ENCODE peak calls at places on chromosomes 13 and 19, in four cellular contexts. K, R, D and O are unnamed samples.

GRCh38 chr19:4197625-4198466 is 15.4 kb downstream of the ANKRD24 start:
- DNase-seq in D (no peak), R (no peak), K (no peak), O (no peak)

GRCh38 chr19:9159891-9160290 is 18.9 kb upstream of the OR7D2 start:
- DNase-seq in K (no peak), R (no peak), D (no peak), O (no peak)

GRCh38 chr13:19685445-19685844 is 52.0 kb downstream of the MPHOSPH8 start:
- DNase-seq in R (no peak), D (no peak), K (no peak), O (no peak)

GRCh38 chr13:43573787-43574562 is 212.8 kb downstream of the ENOX1 start:
- DNase-seq in K (no peak), D (no peak), R (no peak), O (no peak)

GRCh38 chr19:1156305-1156801 is 17.7 kb downstream of the SBNO2 start:
- DNase-seq in D (no peak), K (no peak), R (no peak), O (no peak)

GRCh38 chr19:38263696-38264485 is 482 bp upstream of the SPINT2 start:
- DNase-seq in K (no peak), D (peak; percentile 42), R (peak; percentile 65), O (no peak)

GRCh38 chr13:73000027-73000674 is 58.7 kb upstream of the KLF5 start:
- DNase-seq in D (no peak), K (peak; percentile 5), R (no peak), O (peak; percentile 5)

GRCh38 chr13:75838366-75839017 is 202.4 kb downstream of the LMO7 start:
- DNase-seq in K (no peak), R (no peak), D (no peak), O (no peak)

GRCh38 chr13:31610270-31610998 is 128.9 kb upstream of the RXFP2 start:
- DNase-seq in K (no peak), D (no peak), R (no peak), O (no peak)